ENCODE peak calls at places on chromosome 6, in four cellular contexts. B is GM12865, W is lung, G is astrocyte of the cerebellum. J is an unnamed sample.

GRCh38 chr6:136967874-136968752 is 46.0 kb downstream of the SLC35D3 start:
- DNase-seq in B (peak), W (peak), G (peak), J (peak)

GRCh38 chr6:96162711-96163120 is 146.9 kb downstream of the FUT9 start:
- DNase-seq in B (no peak), W (no peak), G (no peak), J (no peak)

GRCh38 chr6:143223895-143224294 is 163.2 kb downstream of the AIG1 start:
- DNase-seq in B (no peak), W (no peak), G (no peak), J (no peak)

GRCh38 chr6:106163966-106164877 is 78.1 kb downstream of the PRDM1 start:
- DNase-seq in B (peak), W (peak), G (peak), J (peak)

GRCh38 chr6:39059496-39060310 is 11.1 kb downstream of the GLP1R start:
- DNase-seq in B (no peak), W (no peak), G (no peak), J (no peak)

GRCh38 chr6:15089569-15090144 is 156.2 kb upstream of the JARID2 start:
- DNase-seq in B (no peak), W (no peak), G (no peak), J (no peak)

GRCh38 chr6:90860822-90861601 is 274.1 kb upstream of the MAP3K7 start:
- DNase-seq in B (peak), W (no peak), G (no peak), J (no peak)

GRCh38 chr6:152142116-152142515 is 334.6 kb downstream of the ESR1 start:
- DNase-seq in B (no peak), W (no peak), G (no peak), J (no peak)

GRCh38 chr6:8556370-8557018 is 121.1 kb upstream of the SLC35B3 start:
- DNase-seq in B (no peak), W (no peak), G (no peak), J (no peak)
- H3K4me3 ChIP-seq in B (no peak), W (no peak), G (no peak), J (no peak)

GRCh38 chr6:166010136-166010535 is 157.5 kb downstream of the TBXT start:
- DNase-seq in B (no peak), W (no peak), G (no peak), J (no peak)

GRCh38 chr6:166010585-166010984 is 157.1 kb downstream of the TBXT start:
- DNase-seq in B (no peak), W (no peak), G (no peak), J (no peak)

GRCh38 chr6:166007349-166008263 is 160.0 kb downstream of the TBXT start:
- DNase-seq in B (no peak), W (no peak), G (peak), J (no peak)

GRCh38 chr6:166009385-166010031 is 158.1 kb downstream of the TBXT start:
- DNase-seq in B (no peak), W (no peak), G (no peak), J (no peak)

DNA sequence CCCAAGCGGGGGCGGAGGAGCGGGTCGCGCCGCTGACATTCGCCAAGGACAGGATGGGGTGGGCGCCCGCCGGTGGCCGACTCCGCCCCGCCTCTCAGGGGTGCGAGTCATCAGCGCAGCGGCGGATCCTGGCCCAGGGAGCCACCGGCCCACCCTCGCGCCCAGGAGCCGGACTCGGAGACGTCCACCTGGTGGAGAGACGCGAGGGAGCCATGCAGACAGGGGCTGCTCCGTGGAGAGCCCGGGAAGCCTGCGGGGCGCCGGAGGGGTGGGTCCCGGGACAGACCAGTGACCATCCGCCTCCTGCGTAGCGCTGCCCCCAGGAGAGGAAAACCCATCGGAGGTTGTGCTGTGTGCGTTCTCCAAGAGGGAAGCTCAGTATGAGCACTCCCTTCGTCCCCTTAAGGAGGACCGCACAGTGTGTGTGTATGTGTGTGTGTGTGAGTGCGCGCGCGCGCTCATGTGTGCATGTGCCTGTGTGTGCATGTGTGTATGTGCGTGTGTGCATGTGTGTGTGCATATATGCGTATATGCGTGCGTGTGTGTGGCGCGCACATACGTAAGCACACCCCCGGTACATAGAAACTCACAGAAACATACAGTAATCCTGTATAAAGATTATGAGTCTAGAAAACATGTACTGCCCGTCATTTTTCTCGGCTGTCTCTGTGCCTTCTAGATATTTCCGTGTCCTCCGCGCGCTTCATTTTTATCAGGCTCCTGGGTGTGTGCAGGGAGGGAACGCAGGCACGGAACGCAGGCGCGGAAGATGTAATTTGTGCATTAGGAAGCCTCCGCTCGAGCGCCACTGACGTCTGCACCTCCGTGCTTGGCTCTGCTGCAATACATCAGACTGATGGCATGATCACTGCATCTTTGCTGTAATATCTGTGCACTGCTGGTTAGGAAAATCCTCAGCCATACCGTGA is 158.9 kb downstream of the TBXT start:
- DNase-seq in B (no peak), W (no peak), G (no peak), J (no peak)
- TF ChIP-seq CTCF in B (no peak), W (no peak), G (peak), J (no peak)

GRCh38 chr6:27593861-27594260 is 121.0 kb upstream of the ZNF184 start:
- DNase-seq in B (no peak), W (no peak), G (no peak), J (no peak)
- H3K4me3 ChIP-seq in B (peak), W (no peak), G (no peak), J (no peak)

GRCh38 chr6:16999486-17000436 is 102.1 kb upstream of the STMND1 start:
- DNase-seq in B (no peak), W (no peak), G (peak), J (peak)

GRCh38 chr6:17004269-17004668 is 97.6 kb upstream of the STMND1 start:
- DNase-seq in B (no peak), W (no peak), G (no peak), J (peak)

GRCh38 chr6:17002123-17002522 is 99.7 kb upstream of the STMND1 start:
- DNase-seq in B (no peak), W (no peak), G (no peak), J (no peak)

GRCh38 chr6:17001188-17001587 is 100.7 kb upstream of the STMND1 start:
- DNase-seq in B (no peak), W (no peak), G (no peak), J (no peak)
- TF ChIP-seq CTCF in B (no peak), W (no peak), G (peak), J (peak)